ENCODE peak calls at places on chromosomes 7 and 10, in nine cellular contexts. Z is upper lobe of left lung, K is heart left ventricle, G is psoas muscle, J is IMR-90, N is neural progenitor cell, F is hepatocyte, O is ovary, D is breast epithelium. T is an unnamed sample. For H3K9me3, the result is how much of the 10 kb centered on the place peaks cover.

GRCh38 chr7:29987821-29988317 is 1.7 kb downstream of the SCRN1 start:
- DNase-seq in G (no peak), Z (no peak), O (peak), N (peak), F (peak), D (no peak), J (peak), K (no peak), T (peak)

GRCh38 chr10:79079490-79080355 is 11.0 kb downstream of the ZMIZ1 start:
- DNase-seq in O (no peak), K (peak), Z (no peak), D (no peak), J (peak), G (peak), N (no peak), F (peak), T (no peak)

GRCh38 chr10:7045891-7046599 is 364.8 kb downstream of the SFMBT2 start:
- DNase-seq in N (no peak), G (no peak), K (no peak), Z (no peak), D (no peak), F (no peak), J (no peak), O (no peak), T (no peak)

GRCh38 chr10:102624751-102625330 is 19.4 kb upstream of the TRIM8 start:
- DNase-seq in N (no peak), O (no peak), K (no peak), Z (no peak), G (no peak), J (no peak), D (no peak), F (no peak), T (peak)

GRCh38 chr7:97006951-97007861 is 1.9 kb downstream of the DLX6 start:
- DNase-seq in K (no peak), G (no peak), F (no peak), O (no peak), J (no peak), Z (peak), N (peak), D (no peak), T (no peak)

GRCh38 chr7:47371733-47372368 is 210.1 kb downstream of the TNS3 start:
- DNase-seq in D (peak), N (no peak), Z (peak), J (peak), O (peak), K (peak), G (peak), F (peak), T (peak)

GRCh38 chr7:43844662-43845061 is 24.7 kb downstream of the MRPS24 start:
- DNase-seq in K (no peak), F (no peak), D (no peak), N (no peak), J (no peak), G (no peak), O (no peak), Z (no peak), T (no peak)

GRCh38 chr10:127148066-127148932 is 48.1 kb downstream of the INSYN2A start:
- DNase-seq in O (no peak), F (no peak), K (no peak), G (no peak), D (no peak), Z (no peak), J (peak), N (no peak), T (peak)

GRCh38 chr7:105325225-105325904 is 63.4 kb downstream of the SRPK2 start:
- DNase-seq in D (no peak), K (no peak), F (no peak), J (no peak), G (no peak), N (no peak), O (no peak), Z (no peak), T (no peak)

GRCh38 chr7:65459438-65459837 is 85.8 kb downstream of the ZNF92 start:
- DNase-seq in G (no peak), K (no peak), Z (no peak), O (no peak), N (no peak), F (no peak), D (no peak), J (no peak), T (no peak)

GRCh38 chr10:6493521-6494451 is 86.3 kb downstream of the PRKCQ start:
- DNase-seq in G (no peak), F (no peak), N (no peak), O (no peak), Z (no peak), K (no peak), J (peak), D (no peak), T (no peak)

GRCh38 chr7:14748461-14748860 is 154.1 kb downstream of the DGKB start:
- DNase-seq in N (no peak), F (no peak), D (no peak), G (no peak), K (no peak), O (no peak), J (peak), Z (no peak), T (no peak)

GRCh38 chr10:59709472-59710125 is at the start of gene SLC16A9:
- DNase-seq in O (peak), F (peak), N (peak), K (peak), D (peak), Z (peak), G (peak), J (peak), T (peak)

GRCh38 chr7:73353243-73353642 is 25.3 kb downstream of the FKBP6 start:
- DNase-seq in J (no peak), F (no peak), K (no peak), G (no peak), O (no peak), N (no peak), Z (no peak), D (no peak), T (no peak)

GRCh38 chr7:109844362-109844761 is 1246.6 kb upstream of the LRRN3 start:
- DNase-seq in N (peak), J (peak), O (no peak), D (no peak), F (peak), Z (no peak), G (no peak), K (no peak), T (no peak)

GRCh38 chr10:62109532-62110293 is 158.9 kb downstream of the RTKN2 start:
- DNase-seq in N (no peak), G (no peak), K (no peak), F (no peak), D (no peak), Z (no peak), O (no peak), J (no peak), T (no peak)

GRCh38 chr10:61754553-61755540 is 92.1 kb downstream of the CABCOCO1 start:
- DNase-seq in N (no peak), F (no peak), K (no peak), G (no peak), J (peak), Z (no peak), O (no peak), D (no peak), T (no peak)

GRCh38 chr10:112524637-112525036 is 77.6 kb downstream of the VTI1A start:
- DNase-seq in O (no peak), D (no peak), F (no peak), J (peak), N (no peak), Z (no peak), G (no peak), K (no peak), T (no peak)

GRCh38 chr7:16669581-16669980 is 23.6 kb downstream of the BZW2 start:
- DNase-seq in D (no peak), Z (no peak), K (no peak), N (no peak), F (no peak), O (no peak), G (no peak), J (peak), T (no peak)

GRCh38 chr10:125043824-125044658 is 102.1 kb downstream of the ZRANB1 start:
- DNase-seq in G (peak), O (no peak), K (peak), Z (no peak), F (no peak), N (no peak), J (peak), D (no peak), T (no peak)

GRCh38 chr10:131403936-131404335 is 92.4 kb upstream of the TCERG1L start:
- DNase-seq in D (no peak), F (no peak), N (no peak), J (no peak), Z (peak), K (no peak), G (no peak), O (no peak), T (peak)

DNA sequence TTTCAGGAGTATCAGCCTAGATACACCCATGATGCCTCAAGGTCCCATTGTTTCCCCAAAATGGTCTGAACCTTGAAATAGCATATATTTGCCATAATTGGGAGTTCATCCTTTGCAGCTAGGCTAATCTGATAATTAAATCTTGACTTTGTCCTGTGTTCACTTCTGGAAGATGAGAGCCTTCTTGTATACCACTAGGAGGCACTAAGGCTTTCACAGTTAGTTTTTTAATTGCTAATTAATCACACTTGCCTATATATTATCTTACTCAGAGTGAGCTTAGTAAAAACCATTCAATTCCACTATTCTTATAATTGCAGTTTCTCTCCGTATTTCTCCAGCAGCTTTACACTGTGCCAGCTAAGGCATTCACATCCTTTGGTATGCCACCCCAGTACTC is 48.7 kb upstream of the MAGI2 start:
- DNase-seq in Z (no peak), K (no peak), J (no peak), O (no peak), D (no peak), G (no peak), F (no peak), N (no peak), T (no peak)
- TF ChIP-seq CTCF in Z (no peak), K (no peak), J (no peak), O (no peak), D (no peak), G (no peak), F (peak), N (peak), T (no peak)

DNA sequence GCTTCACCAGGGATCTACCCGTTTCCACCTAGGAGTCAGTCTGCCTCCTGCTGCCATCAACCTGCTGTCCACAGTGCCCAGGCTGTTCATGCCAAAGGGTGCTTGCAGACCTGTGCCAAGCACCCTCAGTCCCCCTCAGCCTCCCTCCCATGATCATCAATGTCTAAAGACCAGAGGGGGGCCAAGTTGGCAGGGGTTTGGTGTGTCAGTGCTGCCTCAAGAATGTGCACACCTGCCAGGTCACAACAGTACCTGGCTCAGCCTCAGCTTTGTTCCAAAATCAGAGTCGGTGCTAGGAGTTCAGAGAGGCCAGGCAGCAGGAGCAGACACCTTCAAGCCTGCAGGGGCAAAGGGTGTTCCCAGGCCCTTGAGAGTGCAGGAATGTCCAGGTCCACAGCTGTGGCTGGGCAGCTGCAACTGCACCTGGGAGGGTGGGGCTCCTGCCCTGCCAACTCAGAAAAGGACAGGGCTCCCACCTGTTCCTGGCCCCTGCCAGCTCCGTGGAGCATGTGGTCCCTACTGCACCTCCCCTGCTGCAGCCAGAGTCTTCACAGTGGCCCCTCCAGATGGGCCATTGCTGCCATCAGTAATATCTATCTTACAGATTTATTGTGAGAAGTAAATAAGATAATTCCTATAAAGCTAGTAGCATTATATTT is 219.5 kb downstream of the POLR1F start:
- DNase-seq in N (no peak), Z (peak), O (no peak), F (no peak), K (no peak), G (peak), D (no peak), J (no peak), T (no peak)
- H3K9me3 ChIP-seq in N (under half), Z (under half), O (under half), F (under half), K (under half), G (under half), D (under half), J (under half), T (under half)

GRCh38 chr10:14009315-14010082 is 321.2 kb downstream of the FRMD4A start:
- DNase-seq in Z (peak), N (no peak), O (no peak), J (peak), K (no peak), F (peak), D (no peak), G (no peak), T (no peak)
- H3K27ac ChIP-seq in Z (peak), N (no peak), O (no peak), J (peak), K (peak), F (peak), D (peak), G (no peak), T (no peak)

GRCh38 chr10:48598936-48599829 is 5.7 kb downstream of the ARHGAP22 start:
- DNase-seq in O (no peak), F (no peak), G (no peak), K (no peak), J (no peak), N (no peak), Z (no peak), D (no peak), T (no peak)

GRCh38 chr10:48601789-48602188 is 3.1 kb downstream of the ARHGAP22 start:
- DNase-seq in G (no peak), D (no peak), O (no peak), N (no peak), Z (no peak), J (no peak), F (no peak), K (no peak), T (no peak)

GRCh38 chr10:48598243-48598935 is 6.5 kb downstream of the ARHGAP22 start:
- DNase-seq in N (no peak), D (no peak), G (no peak), O (no peak), Z (peak), J (no peak), K (no peak), F (no peak), T (no peak)

GRCh38 chr10:48600645-48601505 is 4.0 kb downstream of the ARHGAP22 start:
- DNase-seq in Z (no peak), F (no peak), O (no peak), N (no peak), G (no peak), D (no peak), K (no peak), J (no peak), T (no peak)

GRCh38 chr10:48599830-48600134 is 5.1 kb downstream of the ARHGAP22 start:
- DNase-seq in D (no peak), F (no peak), J (no peak), O (no peak), G (no peak), K (no peak), Z (no peak), N (no peak), T (no peak)
- TF ChIP-seq CTCF in D (no peak), F (no peak), J (no peak), O (no peak), G (no peak), K (no peak), Z (no peak), N (no peak), T (no peak)

GRCh38 chr7:158289761-158290523 is 297.7 kb downstream of the PTPRN2 start:
- DNase-seq in F (no peak), D (no peak), O (no peak), G (peak), J (no peak), K (no peak), N (no peak), Z (no peak), T (no peak)
- H3K9me3 ChIP-seq in F (under half), D (under half), O (under half), G (under half), J (under half), K (under half), N (under half), Z (under half), T (under half)

DNA sequence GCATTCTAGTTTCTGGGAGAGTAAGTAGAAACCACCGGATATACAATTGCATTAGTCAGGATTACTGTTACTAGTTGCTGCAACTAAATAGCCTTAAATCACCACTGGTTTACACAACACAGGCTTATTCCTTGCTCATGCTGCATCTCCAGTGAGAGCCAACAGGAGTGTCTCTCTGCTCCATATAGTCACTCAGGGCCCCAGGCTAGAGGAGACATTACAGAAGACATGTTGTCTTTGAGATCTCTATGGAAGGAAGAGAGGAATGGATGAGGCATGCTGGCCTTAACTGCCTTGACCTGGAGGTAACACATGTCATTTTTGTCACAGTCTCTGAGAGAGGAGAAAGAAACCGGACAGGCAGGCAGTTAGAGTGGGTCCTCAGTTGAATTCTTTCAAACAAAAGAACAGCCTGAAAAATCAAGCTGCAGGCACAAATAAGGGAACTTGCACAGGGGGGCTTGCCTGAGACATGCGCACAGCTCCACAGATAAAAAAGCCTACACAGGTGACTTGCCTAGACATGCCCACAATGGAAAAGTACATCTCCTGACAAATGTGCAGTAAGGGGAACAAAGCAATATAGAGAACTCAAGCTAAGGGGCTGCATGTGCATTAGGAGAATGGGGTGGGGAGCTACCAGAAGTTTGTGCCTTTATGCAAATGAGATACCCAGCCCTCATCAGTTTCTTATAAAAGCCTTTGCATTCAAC is 348.0 kb downstream of the TYW1 start:
- DNase-seq in K (no peak), J (no peak), G (no peak), O (no peak), F (no peak), Z (no peak), N (no peak), D (no peak), T (no peak)
- H3K27ac ChIP-seq in K (no peak), J (no peak), G (peak), O (no peak), F (no peak), Z (no peak), N (no peak), D (no peak), T (no peak)

DNA sequence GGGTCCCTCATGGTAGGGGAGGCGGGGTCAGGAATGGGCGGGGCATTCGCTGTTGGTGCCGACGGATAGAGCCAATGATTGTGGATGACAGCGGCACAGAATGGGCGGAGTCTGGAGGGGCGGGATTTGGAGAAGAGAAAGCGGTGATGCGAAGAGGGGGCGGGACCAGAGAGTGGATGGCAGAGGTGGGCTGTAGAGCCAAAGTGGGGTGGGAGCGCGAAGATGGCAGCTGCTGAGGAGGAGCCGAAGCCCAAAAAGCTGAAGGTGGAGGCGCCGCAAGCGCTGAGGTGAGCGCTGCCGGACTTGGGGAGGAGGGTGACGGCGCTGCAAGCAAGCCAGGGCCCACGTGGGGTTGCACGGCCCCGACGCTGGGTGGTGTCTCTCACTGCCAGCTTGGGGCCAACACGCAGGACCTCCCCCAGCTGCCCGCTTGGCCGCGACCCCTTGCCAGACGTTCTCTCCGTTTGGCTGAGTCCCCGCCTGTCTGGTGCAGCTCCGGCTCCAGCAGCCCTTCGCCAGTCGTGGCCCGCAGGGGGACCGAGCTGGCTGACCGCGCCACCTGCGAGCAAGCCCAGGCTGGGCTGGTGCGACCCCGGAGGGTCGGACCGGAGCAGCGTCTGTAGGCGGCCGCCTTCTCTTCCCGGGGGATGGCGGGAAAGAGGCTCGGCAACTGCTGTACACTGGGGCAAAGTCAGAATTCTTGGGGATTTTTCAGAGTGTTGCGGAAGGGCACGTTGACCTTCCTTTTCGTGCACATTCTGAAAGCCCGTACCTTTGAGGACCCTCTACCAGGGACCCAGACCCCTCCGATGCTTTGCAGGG is at the start of gene ADK:
- DNase-seq in Z (peak), K (peak), N (peak), F (peak), O (peak), D (peak), G (peak), J (peak), T (peak)
- TF ChIP-seq CTCF in Z (no peak), K (peak), N (peak), F (peak), O (no peak), D (no peak), G (peak), J (peak), T (peak)